ENCODE peak calls at places on chromosomes 12 and 14, in five cellular contexts. B is SW 1271, F is GM18507, D is prostate gland, G is AG10803. N is an unnamed sample.

GRCh38 chr14:100629696-100630095 is 42.5 kb upstream of the BEGAIN start:
- DNase-seq in B (no peak), F (no peak), D (no peak), G (no peak), N (no peak)

GRCh38 chr14:77825895-77826519 is 26.1 kb downstream of the ADCK1 start:
- DNase-seq in B (no peak), F (no peak), D (no peak), G (no peak), N (no peak)

GRCh38 chr12:123990512-123990911 is 17.5 kb downstream of the ZNF664 start:
- DNase-seq in B (no peak), F (no peak), D (no peak), G (peak), N (peak)

GRCh38 chr12:113246478-113247122 is 25.3 kb downstream of the TPCN1 start:
- DNase-seq in B (no peak), F (no peak), D (peak), G (no peak), N (no peak)

GRCh38 chr12:51814311-51815088 is 34.0 kb downstream of the FIGNL2 start:
- DNase-seq in B (peak), F (no peak), D (peak), G (peak), N (peak)

GRCh38 chr14:51821822-51822221 is 38.6 kb upstream of the GNG2 start:
- DNase-seq in B (no peak), F (no peak), D (no peak), G (peak), N (peak)

GRCh38 chr14:58785741-58786140 is 148.0 kb downstream of the DACT1 start:
- DNase-seq in B (no peak), F (no peak), D (no peak), G (no peak), N (no peak)

GRCh38 chr14:100131181-100131580 is 28.3 kb downstream of the DEGS2 start:
- DNase-seq in B (no peak), F (no peak), D (no peak), G (no peak), N (no peak)

GRCh38 chr14:21302013-21302857 is 22.4 kb downstream of the RPGRIP1 start:
- DNase-seq in B (no peak), F (no peak), D (no peak), G (no peak), N (no peak)

GRCh38 chr14:75554482-75554881 is 23.9 kb upstream of the FLVCR2 start:
- DNase-seq in B (no peak), F (no peak), D (no peak), G (peak), N (peak)